ENCODE peak calls at places on chromosomes 13 and 19, in eight cellular contexts. W is stimulated activated CD8-positive, alpha-beta memory T cell treated with anti-CD3 and anti-CD28 coated beads, Interleukin-4, amount 100 ng/mL, for 24 hours; N is HS-27A; F is myocyte; I is nucleus accumbens; Y is aorta; A is activated CD4-positive, alpha-beta T cell treated with anti-CD3 and anti-CD28 coated beads, Interleukin-2, amount 10 ng/mL, durations not matched to agents 7 days and 5 days; Q is retina. E is an unnamed sample.

GRCh38 chr19:5578094-5578846 is 10.5 kb upstream of the TINCR start:
- DNase-seq in W (peak), N (no peak), F (peak), I (peak), Y (peak), A (peak), Q (peak), E (peak)

GRCh38 chr13:32901994-32902780 is 114.0 kb upstream of the KL start:
- DNase-seq in W (no peak), N (no peak), F (no peak), I (no peak), Y (no peak), A (no peak), Q (no peak), E (no peak)

GRCh38 chr13:35140321-35140720 is 198.3 kb downstream of the NBEA start:
- DNase-seq in W (no peak), N (no peak), F (no peak), I (no peak), Y (no peak), A (no peak), Q (no peak), E (no peak)

GRCh38 chr13:72952529-72953141 is 106.2 kb upstream of the KLF5 start:
- DNase-seq in W (no peak), N (no peak), F (peak), I (no peak), Y (no peak), A (no peak), Q (no peak), E (peak)

GRCh38 chr19:33621811-33622504 is at the start of gene CHST8:
- DNase-seq in W (no peak), N (no peak), F (no peak), I (no peak), Y (peak), A (no peak), Q (peak), E (peak)

GRCh38 chr13:79973533-79973963 is 367.4 kb downstream of the SPRY2 start:
- DNase-seq in W (no peak), N (no peak), F (no peak), I (no peak), Y (no peak), A (no peak), Q (no peak), E (no peak)

GRCh38 chr13:67229438-67230242 is 496 bp downstream of the PCDH9 start:
- DNase-seq in W (no peak), N (no peak), F (no peak), I (no peak), Y (no peak), A (no peak), Q (no peak), E (no peak)

GRCh38 chr13:99415014-99415650 is 86.1 kb upstream of the TM9SF2 start:
- DNase-seq in W (no peak), N (no peak), F (no peak), I (no peak), Y (no peak), A (no peak), Q (no peak), E (no peak)

GRCh38 chr19:1455002-1455335 is 5.0 kb downstream of the APC2 start:
- DNase-seq in W (no peak), N (no peak), F (no peak), I (no peak), Y (no peak), A (no peak), Q (no peak), E (no peak)

GRCh38 chr13:36850790-36851438 is 31.9 kb downstream of the RFXAP start:
- DNase-seq in W (no peak), N (no peak), F (no peak), I (no peak), Y (no peak), A (peak), Q (no peak), E (no peak)

GRCh38 chr19:8484331-8484894 is 18.0 kb downstream of the PRAM1 start:
- DNase-seq in W (no peak), N (no peak), F (no peak), I (no peak), Y (peak), A (no peak), Q (no peak), E (no peak)

GRCh38 chr13:109704771-109705628 is 81.4 kb downstream of the IRS2 start:
- DNase-seq in W (no peak), N (no peak), F (no peak), I (no peak), Y (no peak), A (no peak), Q (no peak), E (peak)

GRCh38 chr19:3151563-3152430 is 16.0 kb downstream of the GNA15 start:
- DNase-seq in W (no peak), N (no peak), F (no peak), I (no peak), Y (peak), A (no peak), Q (no peak), E (no peak)

GRCh38 chr19:29843180-29844051 is 31.6 kb downstream of the CCNE1 start:
- DNase-seq in W (no peak), N (no peak), F (no peak), I (no peak), Y (peak), A (peak), Q (peak), E (peak)

GRCh38 chr19:769610-770009 is 18.7 kb downstream of the MISP start:
- DNase-seq in W (no peak), N (no peak), F (no peak), I (no peak), Y (no peak), A (no peak), Q (no peak), E (no peak)

GRCh38 chr19:9881720-9882119 is 46.6 kb downstream of the PIN1 start:
- DNase-seq in W (no peak), N (no peak), F (no peak), I (no peak), Y (no peak), A (no peak), Q (no peak), E (no peak)

GRCh38 chr19:20162821-20163220 is 4.2 kb upstream of the ZNF486 start:
- DNase-seq in W (no peak), N (no peak), F (no peak), I (no peak), Y (no peak), A (peak), Q (no peak), E (no peak)